ENCODE peak calls at places on chromosomes 5 and 9, in five cellular contexts. One of them, this sample, is unnamed.
A peak's percentile ranks its signal among the peaks of the same experiment; 100 is the strongest.

GRCh38 chr9:124840300-124840833 is 12.9 kb upstream of the WDR38 start:
- DNase-seq in mesendoderm: no peak
- DNase-seq in IMR-90: no peak
- DNase-seq in mesenchymal stem cell: no peak
- DNase-seq in neuronal stem cell: no peak
- DNase-seq in this sample: peak; percentile 27

GRCh38 chr5:74673011-74673790 is 11.8 kb upstream of the HEXB start:
- DNase-seq in mesendoderm: peak; percentile 35
- DNase-seq in IMR-90: peak; percentile 67
- DNase-seq in mesenchymal stem cell: peak; percentile 58
- DNase-seq in neuronal stem cell: no peak
- DNase-seq in this sample: peak; percentile 56

GRCh38 chr5:91225848-91226686 is 157.1 kb downstream of the ARRDC3 start:
- DNase-seq in mesendoderm: peak; percentile 71
- DNase-seq in IMR-90: no peak
- DNase-seq in mesenchymal stem cell: no peak
- DNase-seq in neuronal stem cell: no peak
- DNase-seq in this sample: no peak

GRCh38 chr9:120610975-120611689 is 31.2 kb upstream of the CDK5RAP2 start:
- DNase-seq in mesendoderm: peak; percentile 22
- DNase-seq in IMR-90: no peak
- DNase-seq in mesenchymal stem cell: no peak
- DNase-seq in neuronal stem cell: no peak
- DNase-seq in this sample: no peak

GRCh38 chr5:126917918-126918623 is 112.3 kb downstream of the MARCHF3 start:
- DNase-seq in mesendoderm: peak; percentile 53
- DNase-seq in IMR-90: peak; percentile 74
- DNase-seq in mesenchymal stem cell: peak; percentile 62
- DNase-seq in neuronal stem cell: no peak
- DNase-seq in this sample: no peak

GRCh38 chr9:125683486-125683885 is 23.5 kb downstream of the MAPKAP1 start:
- DNase-seq in mesendoderm: no peak
- DNase-seq in IMR-90: peak; percentile 86
- DNase-seq in mesenchymal stem cell: no peak
- DNase-seq in neuronal stem cell: no peak
- DNase-seq in this sample: no peak

GRCh38 chr9:137129089-137129455 is 9.9 kb upstream of the GRIN1 start:
- DNase-seq in mesendoderm: peak; percentile 20
- DNase-seq in IMR-90: peak; percentile 25
- DNase-seq in mesenchymal stem cell: peak; percentile 57
- DNase-seq in neuronal stem cell: no peak
- DNase-seq in this sample: no peak

GRCh38 chr9:137756045-137756744 is 121.4 kb upstream of the CACNA1B start:
- DNase-seq in mesendoderm: no peak
- DNase-seq in IMR-90: peak; percentile 23
- DNase-seq in mesenchymal stem cell: no peak
- DNase-seq in neuronal stem cell: no peak
- DNase-seq in this sample: no peak

GRCh38 chr9:124174385-124174784 is 83.4 kb upstream of the NEK6 start:
- DNase-seq in mesendoderm: no peak
- DNase-seq in IMR-90: no peak
- DNase-seq in mesenchymal stem cell: no peak
- DNase-seq in neuronal stem cell: no peak
- DNase-seq in this sample: no peak

GRCh38 chr5:54845567-54845941 is 139.8 kb downstream of the ESM1 start:
- DNase-seq in mesendoderm: peak; percentile 89
- DNase-seq in IMR-90: peak; percentile 75
- DNase-seq in mesenchymal stem cell: peak; percentile 74
- DNase-seq in neuronal stem cell: no peak
- DNase-seq in this sample: peak; percentile 30

DNA sequence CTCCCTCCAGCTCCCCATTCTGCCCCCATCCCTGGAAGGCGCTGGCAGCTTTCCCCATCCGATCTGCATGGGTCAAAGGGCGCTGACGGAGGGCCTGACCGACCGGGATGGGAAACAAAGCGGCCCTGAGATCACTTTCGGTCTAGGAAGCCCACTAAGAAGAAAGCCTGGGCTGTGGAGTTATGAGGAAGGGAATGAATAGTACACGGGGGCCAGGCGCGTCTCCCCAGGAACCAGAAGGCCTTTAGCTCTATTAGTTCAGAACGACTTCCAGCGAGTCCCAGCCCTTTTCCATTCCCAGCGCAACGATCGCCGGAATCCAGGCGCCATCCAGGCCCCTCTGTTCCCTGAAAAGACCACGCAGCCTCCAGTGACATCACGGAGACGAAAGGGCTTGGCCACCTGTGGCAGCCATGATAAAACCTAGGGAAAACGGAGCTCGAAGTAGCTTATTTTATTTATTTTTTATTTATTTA is 70.1 kb upstream of the CCDC180 start:
- DNase-seq in mesendoderm: peak; percentile 56
- DNase-seq in IMR-90: no peak
- DNase-seq in mesenchymal stem cell: no peak
- DNase-seq in neuronal stem cell: peak; percentile 37
- DNase-seq in this sample: no peak
- H4K8ac ChIP-seq in mesendoderm: no peak overlapping the region
- H4K8ac ChIP-seq in IMR-90: no peak overlapping the region
- H4K8ac ChIP-seq in mesenchymal stem cell: no peak overlapping the region
- H4K8ac ChIP-seq in neuronal stem cell: no peak overlapping the region
- H4K8ac ChIP-seq in this sample: peak overlapping the region; percentile 84

GRCh38 chr5:154342963-154343362 is 102.8 kb upstream of the SAP30L start:
- DNase-seq in mesendoderm: no peak
- DNase-seq in IMR-90: no peak
- DNase-seq in mesenchymal stem cell: no peak
- DNase-seq in neuronal stem cell: no peak
- DNase-seq in this sample: peak; percentile 44
- H4K8ac ChIP-seq in mesendoderm: no peak overlapping the region
- H4K8ac ChIP-seq in IMR-90: no peak overlapping the region
- H4K8ac ChIP-seq in mesenchymal stem cell: no peak overlapping the region
- H4K8ac ChIP-seq in neuronal stem cell: no peak overlapping the region
- H4K8ac ChIP-seq in this sample: no peak overlapping the region

GRCh38 chr9:134390537-134390936 is 64.3 kb downstream of the RXRA start:
- DNase-seq in mesendoderm: no peak
- DNase-seq in IMR-90: no peak
- DNase-seq in mesenchymal stem cell: no peak
- DNase-seq in neuronal stem cell: no peak
- DNase-seq in this sample: no peak

GRCh38 chr9:134390947-134391318 is 64.7 kb downstream of the RXRA start:
- DNase-seq in mesendoderm: no peak
- DNase-seq in IMR-90: no peak
- DNase-seq in mesenchymal stem cell: no peak
- DNase-seq in neuronal stem cell: no peak
- DNase-seq in this sample: no peak

GRCh38 chr9:134388976-134389375 is 62.7 kb downstream of the RXRA start:
- DNase-seq in mesendoderm: no peak
- DNase-seq in IMR-90: no peak
- DNase-seq in mesenchymal stem cell: no peak
- DNase-seq in neuronal stem cell: no peak
- DNase-seq in this sample: no peak

GRCh38 chr9:134388289-134388808 is 62.1 kb downstream of the RXRA start:
- DNase-seq in mesendoderm: no peak
- DNase-seq in IMR-90: peak; percentile 45
- DNase-seq in mesenchymal stem cell: no peak
- DNase-seq in neuronal stem cell: no peak
- DNase-seq in this sample: no peak

GRCh38 chr9:134389659-134390058 is 63.4 kb downstream of the RXRA start:
- DNase-seq in mesendoderm: no peak
- DNase-seq in IMR-90: no peak
- DNase-seq in mesenchymal stem cell: no peak
- DNase-seq in neuronal stem cell: no peak
- DNase-seq in this sample: no peak
- H4K8ac ChIP-seq in mesendoderm: no peak overlapping the region
- H4K8ac ChIP-seq in IMR-90: no peak overlapping the region
- H4K8ac ChIP-seq in mesenchymal stem cell: no peak overlapping the region
- H4K8ac ChIP-seq in neuronal stem cell: no peak overlapping the region
- H4K8ac ChIP-seq in this sample: no peak overlapping the region

DNA sequence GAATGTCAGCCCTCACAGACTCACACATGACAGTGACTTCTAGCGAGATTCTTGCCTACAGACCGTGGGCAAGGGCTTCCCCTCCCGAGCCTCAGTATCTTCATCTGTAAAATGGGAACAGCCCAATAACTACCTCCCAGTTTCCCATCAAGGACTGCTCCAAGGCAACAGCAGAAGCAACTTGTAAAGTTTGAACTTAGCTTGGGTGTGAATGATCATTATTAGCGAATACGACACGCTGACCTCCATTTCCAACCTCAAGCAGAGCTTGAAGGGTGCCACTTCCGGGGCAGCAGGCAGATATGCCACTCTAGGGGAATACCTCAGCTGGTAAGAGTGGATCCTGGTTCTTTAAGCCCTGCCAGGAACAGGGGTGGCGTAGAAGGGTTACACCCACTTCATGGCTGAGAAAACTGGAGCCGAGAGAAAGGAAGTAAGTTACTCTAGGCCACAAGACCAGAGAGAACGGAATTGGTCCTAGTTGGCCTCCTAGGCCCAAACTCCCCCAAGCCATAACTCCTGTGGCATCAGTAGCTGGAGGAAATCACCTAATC is 2.0 kb downstream of the RNF44 start:
- DNase-seq in mesendoderm: peak; percentile 38
- DNase-seq in IMR-90: peak; percentile 24
- DNase-seq in mesenchymal stem cell: peak; percentile 32
- DNase-seq in neuronal stem cell: no peak
- DNase-seq in this sample: no peak
- H4K8ac ChIP-seq in mesendoderm: no peak overlapping the region
- H4K8ac ChIP-seq in IMR-90: peak overlapping the region; percentile 13
- H4K8ac ChIP-seq in mesenchymal stem cell: peak overlapping the region; percentile 28
- H4K8ac ChIP-seq in neuronal stem cell: no peak overlapping the region
- H4K8ac ChIP-seq in this sample: no peak overlapping the region

GRCh38 chr9:129175515-129175824 is 2.6 kb downstream of the IER5L start:
- DNase-seq in mesendoderm: no peak
- DNase-seq in IMR-90: no peak
- DNase-seq in mesenchymal stem cell: no peak
- DNase-seq in neuronal stem cell: peak; percentile 53
- DNase-seq in this sample: no peak

GRCh38 chr9:129177791-129178578 is at the start of gene IER5L:
- DNase-seq in mesendoderm: peak; percentile 98
- DNase-seq in IMR-90: peak; percentile 94
- DNase-seq in mesenchymal stem cell: peak; percentile 97
- DNase-seq in neuronal stem cell: peak; percentile 97
- DNase-seq in this sample: peak; percentile 99

GRCh38 chr9:129175825-129176633 is 2.0 kb downstream of the IER5L start:
- DNase-seq in mesendoderm: peak; percentile 97
- DNase-seq in IMR-90: peak; percentile 88
- DNase-seq in mesenchymal stem cell: peak; percentile 90
- DNase-seq in neuronal stem cell: peak; percentile 84
- DNase-seq in this sample: peak; percentile 94

GRCh38 chr9:129177443-129177790 is 644 bp downstream of the IER5L start:
- DNase-seq in mesendoderm: no peak
- DNase-seq in IMR-90: no peak
- DNase-seq in mesenchymal stem cell: no peak
- DNase-seq in neuronal stem cell: no peak
- DNase-seq in this sample: no peak

DNA sequence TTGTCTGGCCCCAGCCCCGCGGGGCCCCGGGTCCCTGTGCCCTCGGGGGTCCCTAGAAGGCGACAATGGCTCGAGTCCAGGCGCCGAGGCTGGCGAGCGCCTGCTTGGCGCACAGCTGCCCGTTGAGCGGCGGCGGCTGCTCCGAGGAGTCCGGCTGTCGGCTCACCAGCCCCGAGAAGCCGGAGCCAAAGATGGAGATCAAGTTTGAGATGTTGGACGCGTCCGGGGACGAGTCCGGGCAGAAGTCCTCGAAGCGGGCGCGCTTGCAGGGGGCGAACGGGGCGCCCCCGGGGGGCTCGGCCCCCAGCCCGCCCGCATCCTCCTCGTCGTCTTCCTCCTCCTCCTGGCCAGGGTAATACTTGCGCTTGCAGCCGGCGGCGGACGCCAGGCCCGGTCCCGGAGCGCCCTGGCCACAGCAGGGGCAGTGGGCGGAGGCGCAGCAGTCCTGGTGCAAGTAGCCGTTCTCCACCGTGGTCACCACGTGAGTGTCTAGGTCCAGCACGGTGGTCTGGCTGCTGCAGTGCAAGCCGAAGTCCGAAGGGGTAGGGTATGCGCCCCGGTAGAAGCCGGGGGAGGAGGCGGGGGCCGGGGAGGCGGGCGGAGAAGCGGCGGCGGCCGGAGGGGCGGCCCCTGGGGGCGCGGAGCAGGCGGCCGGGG is 1.1 kb downstream of the IER5L start:
- DNase-seq in mesendoderm: no peak
- DNase-seq in IMR-90: peak; percentile 49
- DNase-seq in mesenchymal stem cell: peak; percentile 53
- DNase-seq in neuronal stem cell: no peak
- DNase-seq in this sample: no peak
- H4K8ac ChIP-seq in mesendoderm: no peak overlapping the region
- H4K8ac ChIP-seq in IMR-90: no peak overlapping the region
- H4K8ac ChIP-seq in mesenchymal stem cell: peak overlapping the region; percentile 49
- H4K8ac ChIP-seq in neuronal stem cell: no peak overlapping the region
- H4K8ac ChIP-seq in this sample: peak overlapping the region; percentile 75

This sample was measured in trophoblast cell.